ENCODE peak calls at places on chromosomes 12 and 14, in ten cellular contexts. Q is EH, M is NCI-H2029 treated with DMSO at 0.1 percent for 48 hours, E is GM13977, P is amygdala, C is neuronal stem cell, W is heart right ventricle, B is left ventricle myocardium superior, X is OCI-LY7, Z is tibial nerve. D is an unnamed sample.

GRCh38 chr12:95412826-95413311 is 61.1 kb upstream of the METAP2 start:
- DNase-seq in Q (peak; percentile 98), M (no peak), E (no peak), P (no peak), C (no peak), W (no peak), B (no peak), X (no peak), Z (no peak), D (no peak)

GRCh38 chr12:50195832-50196231 is 28.7 kb upstream of the CERS5 start:
- DNase-seq in Q (peak; percentile 76), M (peak; percentile 10), E (no peak), P (no peak), C (no peak), W (no peak), B (no peak), X (no peak), Z (no peak), D (no peak)

GRCh38 chr12:5505116-5505515 is 73.2 kb downstream of the NTF3 start:
- DNase-seq in Q (no peak), M (no peak), E (no peak), P (no peak), C (no peak), W (no peak), B (no peak), X (no peak), Z (no peak), D (no peak)

GRCh38 chr12:72570601-72571000 is 298.4 kb downstream of the TRHDE start:
- DNase-seq in Q (no peak), M (no peak), E (peak; percentile 3), P (no peak), C (no peak), W (no peak), B (no peak), X (peak; percentile 7), Z (peak; percentile 6), D (no peak)

GRCh38 chr14:75222208-75222701 is 45.8 kb upstream of the TMED10 start:
- DNase-seq in Q (peak; percentile 91), M (no peak), E (peak; percentile 41), P (no peak), C (no peak), W (no peak), B (peak; percentile 34), X (peak; percentile 69), Z (no peak), D (no peak)

GRCh38 chr14:81315344-81315743 is 84.8 kb downstream of the STON2 start:
- DNase-seq in Q (no peak), M (no peak), E (no peak), P (no peak), C (peak; percentile 57), W (no peak), B (no peak), X (no peak), Z (no peak), D (no peak)

GRCh38 chr12:68236421-68237059 is 10.9 kb upstream of the IL26 start:
- DNase-seq in Q (no peak), M (no peak), E (peak; percentile 27), P (no peak), C (no peak), W (peak; percentile 10), B (no peak), X (peak; percentile 50), Z (no peak), D (no peak)

GRCh38 chr12:21769311-21769710 is 5.2 kb downstream of the KCNJ8 start:
- DNase-seq in Q (peak; percentile 52), M (no peak), E (no peak), P (no peak), C (no peak), W (no peak), B (no peak), X (no peak), Z (no peak), D (no peak)

GRCh38 chr14:73759183-73759713 is 45.1 kb upstream of the PNMA1 start:
- DNase-seq in Q (peak; percentile 66), M (no peak), E (peak; percentile 73), P (no peak), C (no peak), W (peak; percentile 86), B (peak; percentile 90), X (peak; percentile 66), Z (no peak), D (no peak)

GRCh38 chr12:84856156-84856900 is 56.3 kb downstream of the SLC6A15 start:
- DNase-seq in Q (no peak), M (no peak), E (no peak), P (no peak), C (no peak), W (no peak), B (no peak), X (no peak), Z (no peak), D (no peak)

GRCh38 chr14:74085047-74085637 is 386 bp downstream of the LIN52 start:
- DNase-seq in Q (peak; percentile 57), M (no peak), E (peak; percentile 26), P (peak; percentile 72), C (peak; percentile 35), W (no peak), B (peak; percentile 33), X (peak; percentile 12), Z (no peak), D (peak; percentile 84)

GRCh38 chr12:104249898-104250297 is 34.3 kb downstream of the TXNRD1 start:
- DNase-seq in Q (no peak), M (no peak), E (no peak), P (no peak), C (no peak), W (no peak), B (no peak), X (no peak), Z (no peak), D (no peak)

GRCh38 chr12:75011120-75011519 is 198.5 kb downstream of the KCNC2 start:
- DNase-seq in Q (no peak), M (no peak), E (no peak), P (no peak), C (no peak), W (no peak), B (no peak), X (no peak), Z (no peak), D (no peak)

GRCh38 chr14:63011609-63012008 is 33.6 kb downstream of the KCNH5 start:
- DNase-seq in Q (no peak), M (no peak), E (no peak), P (no peak), C (no peak), W (no peak), B (no peak), X (no peak), Z (no peak), D (no peak)

D was measured in lower leg skin.